ENCODE peak calls at places on chromosomes 13 and 19, in six cellular contexts. I, H, D, Z, M and S are unnamed samples. For H3K4me1, the result is how much of the 10 kb centered on the place peaks cover.

GRCh38 chr13:46804391-46804815 is 7.4 kb upstream of the ESD start:
- DNase-seq in I (no peak), H (no peak), Z (no peak), M (no peak), D (no peak), S (no peak)

GRCh38 chr13:88908896-88909535 is 1237.8 kb downstream of the SLITRK5 start:
- DNase-seq in H (no peak), I (no peak), D (no peak), M (no peak), Z (no peak), S (no peak)

GRCh38 chr19:29610574-29611271 is 4.6 kb downstream of the POP4 start:
- DNase-seq in H (peak), D (peak), M (peak), I (peak), Z (peak), S (peak)

GRCh38 chr19:44607049-44607448 is 6.3 kb upstream of the IGSF23 start:
- DNase-seq in H (no peak), Z (peak), D (no peak), I (peak), M (no peak), S (no peak)

GRCh38 chr13:83350569-83350968 is 531.7 kb downstream of the SLITRK1 start:
- DNase-seq in Z (no peak), I (no peak), D (no peak), M (no peak), H (no peak), S (no peak)

GRCh38 chr19:49774969-49775368 is 8.2 kb downstream of the AP2A1 start:
- DNase-seq in M (no peak), H (no peak), Z (no peak), I (no peak), D (no peak), S (no peak)

GRCh38 chr19:54435551-54436016 is 13.4 kb upstream of the LENG8 start:
- DNase-seq in D (no peak), I (no peak), M (no peak), Z (no peak), H (no peak), S (no peak)

GRCh38 chr19:3556423-3556977 is 886 bp downstream of the MFSD12 start:
- DNase-seq in Z (no peak), H (no peak), D (no peak), M (no peak), I (no peak), S (no peak)

GRCh38 chr13:99384468-99384867 is 77.3 kb upstream of the GPR183 start:
- DNase-seq in Z (no peak), I (peak), M (no peak), D (no peak), H (no peak), S (no peak)

GRCh38 chr19:1527650-1528309 is 3.9 kb downstream of the PLK5 start:
- DNase-seq in Z (no peak), M (no peak), D (no peak), I (no peak), H (no peak), S (no peak)

GRCh38 chr19:1151917-1152601 is 22.0 kb downstream of the SBNO2 start:
- DNase-seq in Z (no peak), I (no peak), M (peak), H (no peak), D (no peak), S (no peak)

GRCh38 chr13:107764012-107764411 is 451.3 kb downstream of the LIG4 start:
- DNase-seq in D (no peak), H (no peak), Z (no peak), I (no peak), M (no peak), S (no peak)

GRCh38 chr13:69243366-69243765 is 864.3 kb upstream of the ATXN8OS start:
- DNase-seq in Z (no peak), D (no peak), M (no peak), I (no peak), H (no peak), S (no peak)

GRCh38 chr13:101309014-101309619 is 107.2 kb downstream of the NALCN start:
- DNase-seq in H (no peak), D (no peak), Z (no peak), I (no peak), M (no peak), S (no peak)

GRCh38 chr19:3507371-3508120 is 1.4 kb downstream of the FZR1 start:
- DNase-seq in H (no peak), M (no peak), Z (no peak), I (no peak), D (no peak), S (no peak)

GRCh38 chr13:25910243-25910642 is 141.6 kb downstream of the SHISA2 start:
- DNase-seq in I (no peak), D (no peak), H (no peak), M (no peak), Z (no peak), S (no peak)

GRCh38 chr13:76991432-76991795 is 467 bp upstream of the CLN5 start:
- DNase-seq in M (peak), H (no peak), D (no peak), I (no peak), Z (peak), S (no peak)

GRCh38 chr19:6471076-6471475 is 7.0 kb downstream of the CRB3 start:
- DNase-seq in D (no peak), H (no peak), I (no peak), Z (no peak), M (no peak), S (no peak)

GRCh38 chr13:103145476-103145875 is 79.3 kb upstream of the SLC10A2 start:
- DNase-seq in I (no peak), H (no peak), D (no peak), M (no peak), Z (no peak), S (no peak)

GRCh38 chr19:5913739-5914357 is at the start of gene CAPS:
- DNase-seq in H (no peak), I (no peak), D (no peak), M (peak), Z (peak), S (no peak)

GRCh38 chr13:93058301-93058700 is 168.3 kb upstream of the GPC6 start:
- DNase-seq in Z (no peak), D (no peak), I (no peak), M (no peak), H (no peak), S (no peak)

GRCh38 chr13:90156390-90156789 is 1191.1 kb upstream of the MIR17HG start:
- DNase-seq in D (no peak), M (no peak), Z (no peak), H (no peak), I (no peak), S (no peak)

GRCh38 chr19:47628058-47628771 is 19.3 kb downstream of the BICRA start:
- DNase-seq in M (no peak), H (no peak), D (no peak), Z (no peak), I (no peak), S (no peak)

GRCh38 chr19:47633996-47634395 is 25.1 kb downstream of the BICRA start:
- DNase-seq in H (no peak), M (no peak), I (no peak), D (no peak), Z (no peak), S (no peak)

GRCh38 chr19:47633516-47633915 is 24.6 kb downstream of the BICRA start:
- DNase-seq in I (no peak), M (no peak), Z (no peak), D (no peak), H (no peak), S (no peak)

GRCh38 chr19:47630594-47630993 is 21.7 kb downstream of the BICRA start:
- DNase-seq in D (no peak), H (no peak), I (no peak), M (no peak), Z (no peak), S (no peak)

GRCh38 chr19:47631681-47632446 is 22.9 kb downstream of the BICRA start:
- DNase-seq in M (peak), H (no peak), D (no peak), Z (no peak), I (no peak), S (no peak)
- H3K4me1 ChIP-seq in M (half or more), H (under half), D (under half), Z (under half), I (under half), S (under half)

GRCh38 chr19:42079276-42079669 is 3.3 kb downstream of the ZNF574 start:
- DNase-seq in H (no peak), Z (no peak), D (no peak), I (no peak), M (no peak), S (no peak)
- H3K4me3 ChIP-seq in H (no peak), Z (no peak), D (no peak), I (no peak), M (no peak), S (no peak)

GRCh38 chr19:38838208-38838985 is 6.8 kb upstream of the ECH1 start:
- DNase-seq in H (no peak), Z (peak), M (no peak), D (no peak), I (no peak), S (no peak)

GRCh38 chr19:38836438-38837303 is 5.1 kb upstream of the ECH1 start:
- DNase-seq in I (no peak), H (no peak), D (no peak), M (no peak), Z (no peak), S (no peak)

GRCh38 chr19:38838986-38839761 is 7.6 kb upstream of the ECH1 start:
- DNase-seq in I (no peak), H (no peak), Z (no peak), M (no peak), D (no peak), S (no peak)

GRCh38 chr19:38837656-38838121 is 6.1 kb upstream of the ECH1 start:
- DNase-seq in Z (no peak), H (no peak), D (peak), I (no peak), M (no peak), S (no peak)

GRCh38 chr19:38837304-38837626 is 5.7 kb upstream of the ECH1 start:
- DNase-seq in D (no peak), H (no peak), I (no peak), Z (no peak), M (no peak), S (no peak)
- H3K4me1 ChIP-seq in D (under half), H (under half), I (under half), Z (under half), M (under half), S (under half)

DNA sequence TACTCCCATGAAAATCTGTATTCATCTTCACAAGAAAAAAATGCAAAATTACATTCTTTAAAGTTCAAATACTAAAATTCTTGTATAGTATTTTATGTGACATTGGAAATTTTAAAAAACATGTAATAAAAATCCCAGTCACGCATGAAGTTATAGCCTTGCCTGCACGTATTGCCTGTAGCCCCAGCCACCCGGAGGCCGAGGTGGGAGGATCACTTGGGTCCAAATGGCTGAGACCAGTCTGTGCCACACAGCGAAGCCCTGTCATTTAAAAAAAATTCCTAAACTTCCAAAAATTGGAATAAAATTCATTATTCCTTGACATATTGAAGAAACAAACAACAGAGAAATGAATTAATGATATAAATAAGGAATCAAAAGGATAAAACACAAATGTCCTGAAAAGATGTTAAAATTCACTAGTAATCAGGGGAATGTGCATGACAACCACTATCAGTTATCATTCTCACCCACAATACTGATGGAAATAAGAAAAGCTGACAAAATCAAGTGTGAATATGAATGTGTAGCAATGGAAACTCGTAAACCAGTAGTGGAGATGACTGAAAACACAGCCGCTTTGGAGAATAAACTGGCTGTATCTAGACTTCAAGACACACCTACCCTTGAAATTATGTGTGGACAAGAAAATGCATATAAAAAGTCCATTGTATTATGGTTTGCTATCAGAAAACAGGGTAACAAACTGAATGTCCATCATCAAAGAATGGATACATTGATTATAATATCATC is 7.5 kb downstream of the CARD8 start:
- DNase-seq in I (no peak), H (no peak), D (no peak), M (no peak), Z (no peak), S (no peak)
- H3K4me3 ChIP-seq in I (peak), H (peak), D (no peak), M (peak), Z (peak), S (no peak)

GRCh38 chr13:24284876-24285275 is 24.5 kb upstream of the C1QTNF9 start:
- DNase-seq in Z (no peak), D (no peak), I (no peak), M (no peak), H (no peak), S (no peak)
- H3K4me1 ChIP-seq in Z (under half), D (under half), I (under half), M (under half), H (under half), S (under half)

DNA sequence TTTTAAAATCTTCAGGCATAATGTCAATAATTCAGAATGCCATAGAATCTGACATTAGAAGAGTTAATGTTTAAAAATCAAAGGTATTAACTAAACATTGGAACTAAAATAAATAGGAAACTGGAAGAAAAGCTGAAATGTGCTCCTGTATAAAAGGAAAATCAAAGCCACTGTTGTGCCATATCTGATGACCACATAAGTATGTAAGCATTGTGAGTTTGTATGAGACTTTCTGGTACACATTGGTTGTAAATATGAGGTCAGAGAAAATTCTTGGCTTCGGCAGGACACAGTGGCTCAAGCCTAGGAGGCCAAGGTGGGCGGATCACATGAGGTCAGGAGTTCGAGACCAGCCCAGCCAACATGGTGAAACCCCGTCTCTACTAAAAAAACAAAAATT is 48.3 kb upstream of the INTS6 start:
- DNase-seq in Z (no peak), H (no peak), I (no peak), D (no peak), M (no peak), S (no peak)
- H3K4me3 ChIP-seq in Z (no peak), H (no peak), I (no peak), D (no peak), M (no peak), S (no peak)

GRCh38 chr13:97296740-97297139 is 74.6 kb downstream of the MBNL2 start:
- DNase-seq in I (no peak), M (no peak), Z (no peak), H (no peak), D (no peak), S (no peak)
- H3K4me1 ChIP-seq in I (under half), M (under half), Z (under half), H (half or more), D (under half), S (under half)

GRCh38 chr13:114090476-114090875 is 41.9 kb downstream of the RASA3 start:
- DNase-seq in D (no peak), I (no peak), H (no peak), M (no peak), Z (peak), S (peak)
- H3K4me3 ChIP-seq in D (no peak), I (no peak), H (no peak), M (no peak), Z (no peak), S (no peak)

GRCh38 chr13:110345266-110345665 is 38.2 kb downstream of the COL4A2 start:
- DNase-seq in D (no peak), I (no peak), H (no peak), M (no peak), Z (no peak), S (no peak)

GRCh38 chr13:110345701-110346100 is 38.6 kb downstream of the COL4A2 start:
- DNase-seq in M (no peak), D (no peak), Z (no peak), I (no peak), H (no peak), S (no peak)

GRCh38 chr13:110342474-110342873 is 35.4 kb downstream of the COL4A2 start:
- DNase-seq in H (no peak), M (no peak), D (no peak), I (no peak), Z (no peak), S (no peak)

GRCh38 chr13:110343241-110343865 is 36.3 kb downstream of the COL4A2 start:
- DNase-seq in I (no peak), Z (no peak), H (no peak), D (no peak), M (no peak), S (no peak)

GRCh38 chr13:110344320-110344719 is 37.2 kb downstream of the COL4A2 start:
- DNase-seq in I (no peak), Z (no peak), M (no peak), D (no peak), H (no peak), S (no peak)
- H3K4me1 ChIP-seq in I (under half), Z (under half), M (half or more), D (under half), H (half or more), S (under half)

DNA sequence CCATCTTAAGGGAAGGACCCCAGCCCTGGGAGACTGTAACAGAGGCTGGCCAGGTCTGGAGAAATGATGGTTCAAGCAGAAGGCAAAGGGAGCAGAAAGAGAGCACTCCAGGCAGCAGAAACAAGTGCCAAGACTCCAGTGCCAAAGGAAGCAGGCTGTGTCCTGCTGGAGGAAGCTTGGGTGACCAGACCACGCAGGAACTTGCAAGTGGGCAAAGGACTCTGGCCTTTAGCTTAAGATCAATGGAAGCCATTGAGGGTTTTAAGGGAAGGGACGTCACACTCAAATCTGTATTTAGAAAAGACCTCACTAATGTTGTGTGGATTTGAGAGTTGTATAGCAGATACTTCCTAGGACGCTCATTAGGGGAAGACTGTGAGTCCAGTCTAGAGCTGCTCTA is 95.5 kb downstream of the MIPEP start:
- DNase-seq in I (no peak), Z (no peak), D (no peak), H (no peak), M (no peak), S (no peak)
- H3K4me3 ChIP-seq in I (no peak), Z (no peak), D (no peak), H (no peak), M (no peak), S (no peak)